ENCODE peak calls at places on chromosomes 13 and 19, in eight cellular contexts. One of them, this sample, is unnamed.

GRCh38 chr13:98216135-98216565 is 39.1 kb upstream of the RNF113B start:
- DNase-seq in lower lobe of right lung: no peak
- DNase-seq in tibial nerve: no peak
- DNase-seq in spleen: no peak
- DNase-seq in PC-9: peak; percentile 33
- DNase-seq in heart right ventricle: peak; percentile 63
- DNase-seq in aorta: peak; percentile 86
- DNase-seq in caudate nucleus: no peak
- DNase-seq in this sample: peak; percentile 19

GRCh38 chr13:90696254-90696653 is 651.2 kb upstream of the MIR17HG start:
- DNase-seq in lower lobe of right lung: no peak
- DNase-seq in tibial nerve: no peak
- DNase-seq in spleen: no peak
- DNase-seq in PC-9: no peak
- DNase-seq in heart right ventricle: no peak
- DNase-seq in aorta: no peak
- DNase-seq in caudate nucleus: no peak
- DNase-seq in this sample: no peak

GRCh38 chr19:4379383-4380253 is 20.7 kb downstream of the SH3GL1 start:
- DNase-seq in lower lobe of right lung: peak; percentile 81
- DNase-seq in tibial nerve: no peak
- DNase-seq in spleen: peak; percentile 87
- DNase-seq in PC-9: peak; percentile 77
- DNase-seq in heart right ventricle: no peak
- DNase-seq in aorta: no peak
- DNase-seq in caudate nucleus: no peak
- DNase-seq in this sample: no peak

GRCh38 chr19:55340784-55341147 is 1.1 kb downstream of the KMT5C start:
- DNase-seq in lower lobe of right lung: no peak
- DNase-seq in tibial nerve: no peak
- DNase-seq in spleen: peak; percentile 83
- DNase-seq in PC-9: no peak
- DNase-seq in heart right ventricle: no peak
- DNase-seq in aorta: no peak
- DNase-seq in caudate nucleus: peak; percentile 33
- DNase-seq in this sample: no peak

GRCh38 chr13:48585456-48585840 is 52.6 kb upstream of the RCBTB2 start:
- DNase-seq in lower lobe of right lung: no peak
- DNase-seq in tibial nerve: no peak
- DNase-seq in spleen: no peak
- DNase-seq in PC-9: no peak
- DNase-seq in heart right ventricle: no peak
- DNase-seq in aorta: no peak
- DNase-seq in caudate nucleus: peak; percentile 72
- DNase-seq in this sample: no peak

GRCh38 chr13:41533676-41534075 is 76.3 kb downstream of the RGCC start:
- DNase-seq in lower lobe of right lung: no peak
- DNase-seq in tibial nerve: peak; percentile 29
- DNase-seq in spleen: no peak
- DNase-seq in PC-9: no peak
- DNase-seq in heart right ventricle: no peak
- DNase-seq in aorta: no peak
- DNase-seq in caudate nucleus: no peak
- DNase-seq in this sample: no peak

GRCh38 chr13:74191036-74191809 is 57.0 kb upstream of the KLF12 start:
- DNase-seq in lower lobe of right lung: no peak
- DNase-seq in tibial nerve: no peak
- DNase-seq in spleen: no peak
- DNase-seq in PC-9: no peak
- DNase-seq in heart right ventricle: no peak
- DNase-seq in aorta: no peak
- DNase-seq in caudate nucleus: no peak
- DNase-seq in this sample: no peak

GRCh38 chr13:44199627-44200207 is 173.9 kb upstream of the SERP2 start:
- DNase-seq in lower lobe of right lung: no peak
- DNase-seq in tibial nerve: no peak
- DNase-seq in spleen: no peak
- DNase-seq in PC-9: no peak
- DNase-seq in heart right ventricle: peak; percentile 44
- DNase-seq in aorta: no peak
- DNase-seq in caudate nucleus: no peak
- DNase-seq in this sample: no peak

GRCh38 chr13:28012896-28013295 is 24.4 kb upstream of the URAD start:
- DNase-seq in lower lobe of right lung: no peak
- DNase-seq in tibial nerve: no peak
- DNase-seq in spleen: no peak
- DNase-seq in PC-9: no peak
- DNase-seq in heart right ventricle: no peak
- DNase-seq in aorta: no peak
- DNase-seq in caudate nucleus: no peak
- DNase-seq in this sample: no peak

GRCh38 chr19:50792852-50793250 is 2.6 kb downstream of the ACP4 start:
- DNase-seq in lower lobe of right lung: no peak
- DNase-seq in tibial nerve: no peak
- DNase-seq in spleen: no peak
- DNase-seq in PC-9: no peak
- DNase-seq in heart right ventricle: no peak
- DNase-seq in aorta: no peak
- DNase-seq in caudate nucleus: no peak
- DNase-seq in this sample: no peak

GRCh38 chr19:3192228-3192635 is 6.5 kb downstream of the NCLN start:
- DNase-seq in lower lobe of right lung: no peak
- DNase-seq in tibial nerve: no peak
- DNase-seq in spleen: peak; percentile 74
- DNase-seq in PC-9: no peak
- DNase-seq in heart right ventricle: no peak
- DNase-seq in aorta: peak; percentile 69
- DNase-seq in caudate nucleus: no peak
- DNase-seq in this sample: no peak

GRCh38 chr19:3396881-3397265 is 30.5 kb downstream of the NFIC start:
- DNase-seq in lower lobe of right lung: no peak
- DNase-seq in tibial nerve: no peak
- DNase-seq in spleen: no peak
- DNase-seq in PC-9: no peak
- DNase-seq in heart right ventricle: no peak
- DNase-seq in aorta: no peak
- DNase-seq in caudate nucleus: no peak
- DNase-seq in this sample: no peak

GRCh38 chr13:99431927-99432636 is 69.2 kb upstream of the TM9SF2 start:
- DNase-seq in lower lobe of right lung: no peak
- DNase-seq in tibial nerve: no peak
- DNase-seq in spleen: no peak
- DNase-seq in PC-9: no peak
- DNase-seq in heart right ventricle: no peak
- DNase-seq in aorta: no peak
- DNase-seq in caudate nucleus: no peak
- DNase-seq in this sample: no peak

GRCh38 chr13:20051366-20051765 is 92.8 kb downstream of the ZMYM2 start:
- DNase-seq in lower lobe of right lung: no peak
- DNase-seq in tibial nerve: no peak
- DNase-seq in spleen: no peak
- DNase-seq in PC-9: no peak
- DNase-seq in heart right ventricle: no peak
- DNase-seq in aorta: no peak
- DNase-seq in caudate nucleus: no peak
- DNase-seq in this sample: no peak

GRCh38 chr19:48618278-48618915 is 581 bp downstream of the RPL18 start:
- DNase-seq in lower lobe of right lung: no peak
- DNase-seq in tibial nerve: no peak
- DNase-seq in spleen: peak; percentile 80
- DNase-seq in PC-9: no peak
- DNase-seq in heart right ventricle: no peak
- DNase-seq in aorta: peak; percentile 79
- DNase-seq in caudate nucleus: no peak
- DNase-seq in this sample: no peak

GRCh38 chr19:13100871-13101589 is 1.6 kb downstream of the LYL1 start:
- DNase-seq in lower lobe of right lung: no peak
- DNase-seq in tibial nerve: no peak
- DNase-seq in spleen: peak; percentile 87
- DNase-seq in PC-9: no peak
- DNase-seq in heart right ventricle: no peak
- DNase-seq in aorta: no peak
- DNase-seq in caudate nucleus: no peak
- DNase-seq in this sample: no peak

GRCh38 chr19:13102666-13103584 is at the start of gene LYL1:
- DNase-seq in lower lobe of right lung: peak; percentile 89
- DNase-seq in tibial nerve: no peak
- DNase-seq in spleen: peak; percentile 97
- DNase-seq in PC-9: no peak
- DNase-seq in heart right ventricle: peak; percentile 91
- DNase-seq in aorta: peak; percentile 91
- DNase-seq in caudate nucleus: no peak
- DNase-seq in this sample: no peak

GRCh38 chr19:13100031-13100588 is 2.5 kb downstream of the LYL1 start:
- DNase-seq in lower lobe of right lung: no peak
- DNase-seq in tibial nerve: no peak
- DNase-seq in spleen: peak; percentile 82
- DNase-seq in PC-9: no peak
- DNase-seq in heart right ventricle: no peak
- DNase-seq in aorta: no peak
- DNase-seq in caudate nucleus: no peak
- DNase-seq in this sample: no peak

GRCh38 chr19:13102416-13102665 is 317 bp downstream of the LYL1 start:
- DNase-seq in lower lobe of right lung: no peak
- DNase-seq in tibial nerve: no peak
- DNase-seq in spleen: no peak
- DNase-seq in PC-9: no peak
- DNase-seq in heart right ventricle: no peak
- DNase-seq in aorta: no peak
- DNase-seq in caudate nucleus: no peak
- DNase-seq in this sample: no peak

GRCh38 chr19:13101590-13102415 is 855 bp downstream of the LYL1 start:
- DNase-seq in lower lobe of right lung: no peak
- DNase-seq in tibial nerve: no peak
- DNase-seq in spleen: no peak
- DNase-seq in PC-9: no peak
- DNase-seq in heart right ventricle: no peak
- DNase-seq in aorta: no peak
- DNase-seq in caudate nucleus: no peak
- DNase-seq in this sample: no peak
- H3K27ac ChIP-seq in lower lobe of right lung: peak overlapping the region; percentile 96
- H3K27ac ChIP-seq in tibial nerve: peak overlapping the region; percentile 41
- H3K27ac ChIP-seq in spleen: peak overlapping the region; percentile 97
- H3K27ac ChIP-seq in PC-9: no peak overlapping the region
- H3K27ac ChIP-seq in heart right ventricle: peak overlapping the region; percentile 96
- H3K27ac ChIP-seq in aorta: no peak overlapping the region
- H3K27ac ChIP-seq in caudate nucleus: peak overlapping the region; percentile 78
- H3K27ac ChIP-seq in this sample: peak overlapping the region; percentile 83

GRCh38 chr19:58513213-58513693 is 1.5 kb upstream of the SLC27A5 start:
- DNase-seq in lower lobe of right lung: no peak
- DNase-seq in tibial nerve: no peak
- DNase-seq in spleen: no peak
- DNase-seq in PC-9: no peak
- DNase-seq in heart right ventricle: no peak
- DNase-seq in aorta: no peak
- DNase-seq in caudate nucleus: no peak
- DNase-seq in this sample: no peak

GRCh38 chr19:58511353-58512208 is at the start of gene SLC27A5:
- DNase-seq in lower lobe of right lung: no peak
- DNase-seq in tibial nerve: no peak
- DNase-seq in spleen: no peak
- DNase-seq in PC-9: no peak
- DNase-seq in heart right ventricle: no peak
- DNase-seq in aorta: no peak
- DNase-seq in caudate nucleus: no peak
- DNase-seq in this sample: no peak

GRCh38 chr19:58509731-58510083 is 2.1 kb downstream of the SLC27A5 start:
- DNase-seq in lower lobe of right lung: no peak
- DNase-seq in tibial nerve: no peak
- DNase-seq in spleen: no peak
- DNase-seq in PC-9: no peak
- DNase-seq in heart right ventricle: no peak
- DNase-seq in aorta: no peak
- DNase-seq in caudate nucleus: no peak
- DNase-seq in this sample: no peak

GRCh38 chr19:58513694-58514563 is 2.1 kb upstream of the SLC27A5 start:
- DNase-seq in lower lobe of right lung: peak; percentile 96
- DNase-seq in tibial nerve: peak; percentile 64
- DNase-seq in spleen: peak; percentile 97
- DNase-seq in PC-9: peak; percentile 69
- DNase-seq in heart right ventricle: peak; percentile 92
- DNase-seq in aorta: peak; percentile 96
- DNase-seq in caudate nucleus: peak; percentile 80
- DNase-seq in this sample: peak; percentile 46

GRCh38 chr19:58510084-58510862 is 1.5 kb downstream of the SLC27A5 start:
- DNase-seq in lower lobe of right lung: no peak
- DNase-seq in tibial nerve: no peak
- DNase-seq in spleen: no peak
- DNase-seq in PC-9: no peak
- DNase-seq in heart right ventricle: no peak
- DNase-seq in aorta: no peak
- DNase-seq in caudate nucleus: no peak
- DNase-seq in this sample: no peak
- H3K27ac ChIP-seq in lower lobe of right lung: no peak overlapping the region
- H3K27ac ChIP-seq in tibial nerve: no peak overlapping the region
- H3K27ac ChIP-seq in spleen: no peak overlapping the region
- H3K27ac ChIP-seq in PC-9: no peak overlapping the region
- H3K27ac ChIP-seq in heart right ventricle: no peak overlapping the region
- H3K27ac ChIP-seq in aorta: no peak overlapping the region
- H3K27ac ChIP-seq in caudate nucleus: no peak overlapping the region
- H3K27ac ChIP-seq in this sample: no peak overlapping the region

GRCh38 chr19:10095948-10096614 is 6.4 kb downstream of the ANGPTL6 start:
- DNase-seq in lower lobe of right lung: peak; percentile 93
- DNase-seq in tibial nerve: peak; percentile 58
- DNase-seq in spleen: peak; percentile 96
- DNase-seq in PC-9: peak; percentile 95
- DNase-seq in heart right ventricle: peak; percentile 92
- DNase-seq in aorta: peak; percentile 96
- DNase-seq in caudate nucleus: peak; percentile 86
- DNase-seq in this sample: peak; percentile 81
- H3K27ac ChIP-seq in lower lobe of right lung: peak overlapping the region; percentile 78
- H3K27ac ChIP-seq in tibial nerve: no peak overlapping the region
- H3K27ac ChIP-seq in spleen: peak overlapping the region; percentile 84
- H3K27ac ChIP-seq in PC-9: no peak overlapping the region
- H3K27ac ChIP-seq in heart right ventricle: peak overlapping the region; percentile 86
- H3K27ac ChIP-seq in aorta: peak overlapping the region; percentile 9
- H3K27ac ChIP-seq in caudate nucleus: peak overlapping the region; percentile 76
- H3K27ac ChIP-seq in this sample: peak overlapping the region; percentile 72

DNA sequence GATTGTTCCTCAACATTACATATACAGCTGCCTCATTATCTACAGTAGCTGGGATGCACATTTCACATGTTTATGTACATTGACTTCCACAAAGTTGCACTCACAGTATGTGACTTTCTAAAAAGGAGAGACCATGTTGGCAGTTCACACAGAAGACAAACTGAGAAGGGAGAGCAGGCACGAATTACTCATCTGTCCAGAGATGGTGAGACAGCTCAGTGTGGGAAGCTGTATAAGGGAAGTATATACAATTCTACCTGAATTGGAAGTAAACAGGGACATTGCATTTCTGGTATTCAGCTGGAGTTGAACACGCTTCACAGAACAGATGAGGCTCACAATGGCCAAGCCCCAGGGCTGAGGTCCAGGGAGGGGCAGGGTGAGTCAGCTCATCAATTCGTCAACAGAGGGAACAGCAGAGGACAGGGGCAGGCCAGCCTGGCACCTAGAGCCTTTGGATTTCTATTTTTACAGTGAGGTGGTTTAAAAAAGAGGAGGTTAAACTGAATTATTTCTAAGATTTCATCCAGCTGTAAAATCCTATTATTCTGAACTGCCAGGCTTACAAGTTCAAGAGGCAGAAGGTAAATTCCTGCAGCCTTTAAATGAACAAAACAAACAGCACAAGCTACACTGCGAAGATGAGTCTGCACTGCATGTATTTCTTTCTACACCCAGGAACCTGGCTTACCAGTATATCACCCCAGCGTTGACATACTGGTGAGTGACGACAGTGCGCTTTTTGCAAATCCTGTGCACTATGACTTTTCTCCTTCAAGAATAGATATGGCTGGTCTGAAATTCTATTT is 9.8 kb downstream of the PARP4 start:
- DNase-seq in lower lobe of right lung: no peak
- DNase-seq in tibial nerve: no peak
- DNase-seq in spleen: no peak
- DNase-seq in PC-9: peak; percentile 80
- DNase-seq in heart right ventricle: peak; percentile 32
- DNase-seq in aorta: no peak
- DNase-seq in caudate nucleus: no peak
- DNase-seq in this sample: no peak
- H3K27ac ChIP-seq in lower lobe of right lung: no peak overlapping the region
- H3K27ac ChIP-seq in tibial nerve: no peak overlapping the region
- H3K27ac ChIP-seq in spleen: no peak overlapping the region
- H3K27ac ChIP-seq in PC-9: peak overlapping the region; percentile 89
- H3K27ac ChIP-seq in heart right ventricle: peak overlapping the region; percentile 28
- H3K27ac ChIP-seq in aorta: no peak overlapping the region
- H3K27ac ChIP-seq in caudate nucleus: no peak overlapping the region
- H3K27ac ChIP-seq in this sample: no peak overlapping the region